ENCODE peak calls at places on chromosomes 7 and 10, in six cellular contexts. One of them, this sample, is unnamed.

GRCh38 chr7:8441602-8442294 is 8.3 kb downstream of the NXPH1 start:
- DNase-seq in cardiac fibroblast: no peak
- DNase-seq in NB4: no peak
- DNase-seq in A549: no peak
- DNase-seq in hepatocyte: no peak
- DNase-seq in cardiac muscle cell: no peak
- DNase-seq in this sample: no peak

GRCh38 chr7:105583061-105583460 is 1.8 kb upstream of the EFCAB10 start:
- DNase-seq in cardiac fibroblast: no peak
- DNase-seq in NB4: no peak
- DNase-seq in A549: no peak
- DNase-seq in hepatocyte: no peak
- DNase-seq in cardiac muscle cell: no peak
- DNase-seq in this sample: no peak

GRCh38 chr7:35313575-35313974 is 59.7 kb upstream of the TBX20 start:
- DNase-seq in cardiac fibroblast: no peak
- DNase-seq in NB4: no peak
- DNase-seq in A549: no peak
- DNase-seq in hepatocyte: no peak
- DNase-seq in cardiac muscle cell: no peak
- DNase-seq in this sample: no peak

GRCh38 chr7:18475488-18475887 is 20.1 kb upstream of the HDAC9 start:
- DNase-seq in cardiac fibroblast: no peak
- DNase-seq in NB4: no peak
- DNase-seq in A549: no peak
- DNase-seq in hepatocyte: no peak
- DNase-seq in cardiac muscle cell: no peak
- DNase-seq in this sample: no peak

GRCh38 chr10:25725917-25726716 is 207.9 kb upstream of the MYO3A start:
- DNase-seq in cardiac fibroblast: peak
- DNase-seq in NB4: peak
- DNase-seq in A549: peak
- DNase-seq in hepatocyte: peak
- DNase-seq in cardiac muscle cell: peak
- DNase-seq in this sample: no peak

GRCh38 chr7:1854521-1855395 is 184.7 kb downstream of the ELFN1 start:
- DNase-seq in cardiac fibroblast: no peak
- DNase-seq in NB4: peak
- DNase-seq in A549: no peak
- DNase-seq in hepatocyte: no peak
- DNase-seq in cardiac muscle cell: no peak
- DNase-seq in this sample: no peak

GRCh38 chr7:80940539-80941205 is 21.8 kb upstream of the SEMA3C start:
- DNase-seq in cardiac fibroblast: no peak
- DNase-seq in NB4: no peak
- DNase-seq in A549: peak
- DNase-seq in hepatocyte: no peak
- DNase-seq in cardiac muscle cell: no peak
- DNase-seq in this sample: no peak

GRCh38 chr7:1113548-1113885 is 25.6 kb downstream of the GPER1 start:
- DNase-seq in cardiac fibroblast: no peak
- DNase-seq in NB4: no peak
- DNase-seq in A549: no peak
- DNase-seq in hepatocyte: no peak
- DNase-seq in cardiac muscle cell: no peak
- DNase-seq in this sample: no peak

GRCh38 chr7:131803861-131804260 is 247.4 kb upstream of the PODXL start:
- DNase-seq in cardiac fibroblast: no peak
- DNase-seq in NB4: no peak
- DNase-seq in A549: no peak
- DNase-seq in hepatocyte: no peak
- DNase-seq in cardiac muscle cell: no peak
- DNase-seq in this sample: no peak

GRCh38 chr7:35624299-35625186 is 70.4 kb downstream of the HERPUD2 start:
- DNase-seq in cardiac fibroblast: peak
- DNase-seq in NB4: peak
- DNase-seq in A549: peak
- DNase-seq in hepatocyte: peak
- DNase-seq in cardiac muscle cell: peak
- DNase-seq in this sample: peak

GRCh38 chr7:140674356-140674800 is 1.6 kb downstream of the ADCK2 start:
- DNase-seq in cardiac fibroblast: no peak
- DNase-seq in NB4: peak
- DNase-seq in A549: no peak
- DNase-seq in hepatocyte: no peak
- DNase-seq in cardiac muscle cell: no peak
- DNase-seq in this sample: peak

GRCh38 chr10:43692051-43692825 is 43.6 kb upstream of the ZNF32 start:
- DNase-seq in cardiac fibroblast: peak
- DNase-seq in NB4: peak
- DNase-seq in A549: no peak
- DNase-seq in hepatocyte: no peak
- DNase-seq in cardiac muscle cell: no peak
- DNase-seq in this sample: no peak

GRCh38 chr7:44471850-44472249 is 18.6 kb downstream of the NUDCD3 start:
- DNase-seq in cardiac fibroblast: peak
- DNase-seq in NB4: no peak
- DNase-seq in A549: no peak
- DNase-seq in hepatocyte: no peak
- DNase-seq in cardiac muscle cell: no peak
- DNase-seq in this sample: no peak

GRCh38 chr7:44377681-44378421 is 52.5 kb upstream of the CAMK2B start:
- DNase-seq in cardiac fibroblast: no peak
- DNase-seq in NB4: no peak
- DNase-seq in A549: no peak
- DNase-seq in hepatocyte: no peak
- DNase-seq in cardiac muscle cell: no peak
- DNase-seq in this sample: no peak

GRCh38 chr10:75110006-75110632 is 1.3 kb upstream of the SAMD8 start:
- DNase-seq in cardiac fibroblast: no peak
- DNase-seq in NB4: no peak
- DNase-seq in A549: no peak
- DNase-seq in hepatocyte: no peak
- DNase-seq in cardiac muscle cell: peak
- DNase-seq in this sample: no peak

GRCh38 chr10:13136651-13137050 is 24.7 kb upstream of the MCM10 start:
- DNase-seq in cardiac fibroblast: no peak
- DNase-seq in NB4: no peak
- DNase-seq in A549: no peak
- DNase-seq in hepatocyte: no peak
- DNase-seq in cardiac muscle cell: no peak
- DNase-seq in this sample: no peak

GRCh38 chr7:41825927-41826480 is 123.1 kb upstream of the INHBA start:
- DNase-seq in cardiac fibroblast: no peak
- DNase-seq in NB4: no peak
- DNase-seq in A549: no peak
- DNase-seq in hepatocyte: no peak
- DNase-seq in cardiac muscle cell: peak
- DNase-seq in this sample: no peak

GRCh38 chr7:36034020-36034419 is 119.0 kb upstream of the EEPD1 start:
- DNase-seq in cardiac fibroblast: no peak
- DNase-seq in NB4: no peak
- DNase-seq in A549: peak
- DNase-seq in hepatocyte: no peak
- DNase-seq in cardiac muscle cell: no peak
- DNase-seq in this sample: no peak

GRCh38 chr10:4347397-4347796 is 478.6 kb upstream of the AKR1E2 start:
- DNase-seq in cardiac fibroblast: no peak
- DNase-seq in NB4: no peak
- DNase-seq in A549: no peak
- DNase-seq in hepatocyte: no peak
- DNase-seq in cardiac muscle cell: no peak
- DNase-seq in this sample: no peak

GRCh38 chr7:39271386-39271785 is 293.7 kb downstream of the POU6F2 start:
- DNase-seq in cardiac fibroblast: peak
- DNase-seq in NB4: no peak
- DNase-seq in A549: peak
- DNase-seq in hepatocyte: peak
- DNase-seq in cardiac muscle cell: peak
- DNase-seq in this sample: peak

GRCh38 chr7:111486472-111487142 is 75.7 kb downstream of the IMMP2L start:
- DNase-seq in cardiac fibroblast: peak
- DNase-seq in NB4: peak
- DNase-seq in A549: peak
- DNase-seq in hepatocyte: peak
- DNase-seq in cardiac muscle cell: peak
- DNase-seq in this sample: no peak

GRCh38 chr10:132438091-132439024 is 41.4 kb downstream of the PWWP2B start:
- DNase-seq in cardiac fibroblast: no peak
- DNase-seq in NB4: no peak
- DNase-seq in A549: no peak
- DNase-seq in hepatocyte: no peak
- DNase-seq in cardiac muscle cell: no peak
- DNase-seq in this sample: no peak

GRCh38 chr7:36161996-36162395 is 8.9 kb downstream of the EEPD1 start:
- DNase-seq in cardiac fibroblast: no peak
- DNase-seq in NB4: peak
- DNase-seq in A549: peak
- DNase-seq in hepatocyte: no peak
- DNase-seq in cardiac muscle cell: no peak
- DNase-seq in this sample: no peak

GRCh38 chr7:147805996-147806576 is 784.5 kb upstream of the C7orf33 start:
- DNase-seq in cardiac fibroblast: no peak
- DNase-seq in NB4: no peak
- DNase-seq in A549: no peak
- DNase-seq in hepatocyte: no peak
- DNase-seq in cardiac muscle cell: no peak
- DNase-seq in this sample: no peak

GRCh38 chr10:2839081-2839725 is 228.1 kb upstream of the PFKP start:
- DNase-seq in cardiac fibroblast: no peak
- DNase-seq in NB4: peak
- DNase-seq in A549: peak
- DNase-seq in hepatocyte: peak
- DNase-seq in cardiac muscle cell: peak
- DNase-seq in this sample: no peak

GRCh38 chr7:154503962-154504550 is 451.9 kb downstream of the DPP6 start:
- DNase-seq in cardiac fibroblast: peak
- DNase-seq in NB4: peak
- DNase-seq in A549: peak
- DNase-seq in hepatocyte: peak
- DNase-seq in cardiac muscle cell: peak
- DNase-seq in this sample: no peak
- TF ChIP-seq CTCF in cardiac fibroblast: peak
- TF ChIP-seq CTCF in NB4: peak
- TF ChIP-seq CTCF in A549: peak
- TF ChIP-seq CTCF in hepatocyte: peak
- TF ChIP-seq CTCF in cardiac muscle cell: peak
- TF ChIP-seq CTCF in this sample: peak

DNA sequence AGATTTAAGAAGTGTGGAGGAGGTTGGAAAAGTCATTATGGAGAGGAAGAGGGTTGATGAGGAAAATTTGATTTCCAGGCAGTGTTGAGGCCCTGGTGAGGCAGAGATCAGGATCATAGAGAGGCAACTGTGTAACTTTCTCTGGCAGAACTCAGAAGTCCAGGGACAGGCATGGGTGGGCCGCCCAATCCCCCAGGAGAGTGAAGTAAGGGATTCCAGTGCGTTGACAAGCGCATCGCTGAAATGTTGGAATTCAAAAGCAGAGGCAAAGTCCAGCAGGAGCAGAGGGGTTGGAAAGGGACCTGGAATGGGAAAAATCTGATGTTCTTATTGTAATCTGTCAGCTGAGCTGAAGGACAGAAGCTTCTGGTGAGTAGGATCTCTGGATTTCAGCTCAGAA is 207.3 kb downstream of the FAM107B start:
- DNase-seq in cardiac fibroblast: no peak
- DNase-seq in NB4: no peak
- DNase-seq in A549: no peak
- DNase-seq in hepatocyte: no peak
- DNase-seq in cardiac muscle cell: no peak
- DNase-seq in this sample: no peak
- H3K4me3 ChIP-seq in cardiac fibroblast: no peak
- H3K4me3 ChIP-seq in NB4: no peak
- H3K4me3 ChIP-seq in A549: no peak
- H3K4me3 ChIP-seq in hepatocyte: no peak
- H3K4me3 ChIP-seq in cardiac muscle cell: no peak
- H3K4me3 ChIP-seq in this sample: no peak

GRCh38 chr10:774661-775244 is 85.3 kb upstream of the DIP2C start:
- DNase-seq in cardiac fibroblast: no peak
- DNase-seq in NB4: no peak
- DNase-seq in A549: no peak
- DNase-seq in hepatocyte: no peak
- DNase-seq in cardiac muscle cell: no peak
- DNase-seq in this sample: peak

GRCh38 chr10:776772-777171 is 87.3 kb upstream of the DIP2C start:
- DNase-seq in cardiac fibroblast: no peak
- DNase-seq in NB4: no peak
- DNase-seq in A549: no peak
- DNase-seq in hepatocyte: no peak
- DNase-seq in cardiac muscle cell: no peak
- DNase-seq in this sample: peak

GRCh38 chr10:774223-774622 is 84.8 kb upstream of the DIP2C start:
- DNase-seq in cardiac fibroblast: no peak
- DNase-seq in NB4: no peak
- DNase-seq in A549: no peak
- DNase-seq in hepatocyte: no peak
- DNase-seq in cardiac muscle cell: no peak
- DNase-seq in this sample: peak

GRCh38 chr10:773562-774161 is 84.2 kb upstream of the DIP2C start:
- DNase-seq in cardiac fibroblast: no peak
- DNase-seq in NB4: no peak
- DNase-seq in A549: no peak
- DNase-seq in hepatocyte: no peak
- DNase-seq in cardiac muscle cell: no peak
- DNase-seq in this sample: peak

GRCh38 chr10:775245-776075 is 86.0 kb upstream of the DIP2C start:
- DNase-seq in cardiac fibroblast: peak
- DNase-seq in NB4: peak
- DNase-seq in A549: no peak
- DNase-seq in hepatocyte: no peak
- DNase-seq in cardiac muscle cell: no peak
- DNase-seq in this sample: peak
- TF ChIP-seq CTCF in cardiac fibroblast: no peak
- TF ChIP-seq CTCF in NB4: no peak
- TF ChIP-seq CTCF in A549: no peak
- TF ChIP-seq CTCF in hepatocyte: no peak
- TF ChIP-seq CTCF in cardiac muscle cell: no peak
- TF ChIP-seq CTCF in this sample: no peak

DNA sequence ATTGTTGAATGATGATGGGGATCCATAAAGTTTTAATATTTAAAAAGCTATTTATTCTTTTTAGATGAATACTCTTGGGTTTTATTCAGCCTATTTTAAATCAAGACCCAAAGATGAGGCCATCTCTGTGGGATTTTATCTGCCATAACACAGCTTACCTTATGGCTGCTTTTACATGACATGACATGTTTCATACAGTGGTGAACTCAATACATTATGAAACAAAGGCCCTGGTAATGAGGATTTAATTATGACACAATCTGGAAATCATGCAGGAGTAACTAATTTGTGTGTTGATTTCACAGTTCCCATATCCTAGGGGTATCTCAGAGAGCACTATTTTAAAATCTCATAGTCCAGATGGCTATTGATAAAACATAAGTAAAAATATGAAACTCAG is 661.8 kb upstream of the FZD8 start:
- DNase-seq in cardiac fibroblast: no peak
- DNase-seq in NB4: no peak
- DNase-seq in A549: no peak
- DNase-seq in hepatocyte: no peak
- DNase-seq in cardiac muscle cell: no peak
- DNase-seq in this sample: no peak
- H3K4me3 ChIP-seq in cardiac fibroblast: no peak
- H3K4me3 ChIP-seq in NB4: no peak
- H3K4me3 ChIP-seq in A549: no peak
- H3K4me3 ChIP-seq in hepatocyte: no peak
- H3K4me3 ChIP-seq in cardiac muscle cell: no peak
- H3K4me3 ChIP-seq in this sample: no peak